ENCODE peak calls at places on chromosomes 1 and 21, in ten cellular contexts. U is lung microvascular endothelial cell; E is endodermal cell; G is CD14-positive monocyte; L is AG20443; I is T-helper 2 cell; A is activated CD8-positive, alpha-beta memory T cell treated with anti-CD3 and anti-CD28 coated beads, Interleukin-2, amount 10 ng/mL, durations not matched to agents 7 days and 5 days; B is EL; S is effector memory CD4-positive, alpha-beta T cell; H is NCI-H187. J is an unnamed sample.

GRCh38 chr1:47189844-47190562 is at the start of gene PDZK1IP1:
- DNase-seq in I (no peak), B (peak), G (peak), A (peak), S (no peak), H (no peak), E (peak), U (peak), L (peak), J (no peak)

GRCh38 chr1:230104395-230105244 is 37.6 kb downstream of the GALNT2 start:
- DNase-seq in I (no peak), E (peak), G (peak), B (peak), H (no peak), S (peak), L (peak), U (peak), A (peak), J (peak)

GRCh38 chr1:51421961-51422360 is 91.6 kb upstream of the TTC39A start:
- DNase-seq in S (no peak), B (peak), G (no peak), A (no peak), H (no peak), L (peak), U (peak), E (no peak), I (no peak), J (peak)

GRCh38 chr1:220927442-220927841 is 48.2 kb downstream of the HLX start:
- DNase-seq in U (no peak), B (no peak), E (peak), L (no peak), A (no peak), H (no peak), S (no peak), G (no peak), I (no peak), J (no peak)

GRCh38 chr1:206769331-206769731 is 1.2 kb upstream of the IL19 start:
- DNase-seq in L (no peak), H (no peak), E (no peak), U (no peak), G (no peak), A (peak), I (no peak), B (no peak), S (peak), J (peak)

GRCh38 chr21:44802396-44803153 is 955 bp upstream of the UBE2G2 start:
- DNase-seq in I (no peak), B (peak), L (no peak), U (no peak), S (no peak), E (peak), G (no peak), A (no peak), H (no peak), J (no peak)

GRCh38 chr1:25169610-25170009 is 62.7 kb downstream of the SYF2 start:
- DNase-seq in S (no peak), I (no peak), G (no peak), E (no peak), H (no peak), A (peak), L (no peak), U (no peak), B (no peak), J (no peak)

GRCh38 chr1:212561501-212561931 is 47.0 kb upstream of the ATF3 start:
- DNase-seq in I (no peak), E (no peak), H (no peak), A (no peak), G (no peak), L (peak), S (no peak), B (peak), U (peak), J (no peak)

GRCh38 chr21:28298251-28298672 is 694.4 kb downstream of the LTN1 start:
- DNase-seq in B (no peak), G (no peak), E (no peak), I (no peak), L (peak), H (no peak), A (no peak), S (no peak), U (peak), J (no peak)

GRCh38 chr1:46133946-46134345 is 1.5 kb upstream of the PIK3R3 start:
- DNase-seq in A (no peak), L (no peak), G (no peak), H (no peak), U (peak), E (no peak), S (no peak), I (no peak), B (no peak), J (no peak)

GRCh38 chr1:150162862-150163706 is 13.4 kb downstream of the PLEKHO1 start:
- DNase-seq in S (no peak), U (peak), E (peak), H (peak), L (peak), A (no peak), I (no peak), B (peak), G (peak), J (no peak)